ENCODE peak calls at places on chromosomes 5 and 9, in eight cellular contexts. S is astrocyte of the spinal cord; D is A172; C is activated CD4-positive, alpha-beta T cell treated with anti-CD3 and anti-CD28 coated beads for 4 hours; Y is stimulated activated CD8-positive, alpha-beta memory T cell treated with anti-CD3 and anti-CD28 coated beads, Interleukin-15, amount 100 ng/mL, for 1 hour; U is cardiac muscle cell; V is head of caudate nucleus; O is activated naive CD4-positive, alpha-beta T cell treated with anti-CD3 and anti-CD28 coated beads, Interleukin-2, amount 50 U/mL, for 72 hours. E is an unnamed sample.

GRCh38 chr9:131651160-131651559 is 88.7 kb downstream of the RAPGEF1 start:
- DNase-seq in O (no peak), V (no peak), U (no peak), Y (no peak), S (no peak), D (no peak), C (no peak), E (no peak)

GRCh38 chr9:133539434-133539833 is 4.9 kb downstream of the ADAMTSL2 start:
- DNase-seq in V (peak), U (no peak), O (no peak), D (no peak), C (no peak), Y (no peak), S (no peak), E (no peak)

GRCh38 chr5:88984040-88984439 is 101.1 kb upstream of the MEF2C start:
- DNase-seq in Y (no peak), O (no peak), U (no peak), C (no peak), S (no peak), D (no peak), V (no peak), E (no peak)

GRCh38 chr9:9563817-9564216 is 1049.0 kb downstream of the PTPRD start:
- DNase-seq in V (no peak), Y (no peak), C (no peak), S (no peak), U (no peak), D (no peak), O (no peak), E (no peak)

GRCh38 chr9:99173570-99174504 is 47.9 kb downstream of the ALG2 start:
- DNase-seq in Y (no peak), V (no peak), C (no peak), S (no peak), U (no peak), D (no peak), O (no peak), E (peak)

GRCh38 chr5:129046151-129046550 is 48.4 kb upstream of the ISOC1 start:
- DNase-seq in D (no peak), O (no peak), C (no peak), S (no peak), Y (no peak), U (no peak), V (no peak), E (no peak)

GRCh38 chr9:33167084-33167948 is at the start of gene B4GALT1:
- DNase-seq in D (peak), Y (peak), U (peak), V (peak), O (peak), S (peak), C (peak), E (peak)

GRCh38 chr9:107612136-107612535 is 122.6 kb upstream of the KLF4 start:
- DNase-seq in O (no peak), C (no peak), U (peak), V (no peak), Y (no peak), D (no peak), S (no peak), E (no peak)

GRCh38 chr5:36435516-36435915 is 133.8 kb upstream of the RANBP3L start:
- DNase-seq in U (no peak), V (no peak), C (no peak), O (no peak), S (no peak), D (no peak), Y (no peak), E (no peak)

GRCh38 chr9:69322256-69322655 is 2.8 kb upstream of the ENTREP1 start:
- DNase-seq in C (no peak), Y (no peak), D (no peak), U (no peak), O (no peak), S (no peak), V (no peak), E (no peak)

GRCh38 chr9:111039203-111039907 is 1.1 kb upstream of the LPAR1 start:
- DNase-seq in C (no peak), V (no peak), Y (no peak), U (no peak), S (no peak), O (no peak), D (no peak), E (peak)

GRCh38 chr5:95718203-95718602 is 12.9 kb upstream of the RHOBTB3 start:
- DNase-seq in V (no peak), Y (no peak), D (no peak), O (no peak), U (no peak), C (no peak), S (no peak), E (no peak)

GRCh38 chr5:57937501-57937900 is 454.9 kb upstream of the ACTBL2 start:
- DNase-seq in O (no peak), V (no peak), Y (no peak), C (no peak), D (no peak), U (no peak), S (no peak), E (no peak)

GRCh38 chr9:131609116-131609830 is 64.0 kb downstream of the PRRT1B start:
- DNase-seq in V (no peak), C (no peak), S (peak), U (no peak), Y (no peak), O (no peak), D (peak), E (no peak)